ENCODE peak calls at places on chromosomes 7 and 10, in ten cellular contexts. One of them, this sample, is unnamed.
A peak's percentile ranks its signal among the peaks of the same experiment; 100 is the strongest.

GRCh38 chr10:13528875-13529713 is at the start of gene BEND7:
- DNase-seq in posterior cingulate gyrus: no peak
- DNase-seq in NCI-H2081: no peak
- DNase-seq in ELR: peak; percentile 50
- DNase-seq in nucleus accumbens: no peak
- DNase-seq in cerebellar cortex: peak; percentile 14
- DNase-seq in ELF-1: no peak
- DNase-seq in NCI-H774: peak; percentile 6
- DNase-seq in NCI-H446 treated with DMSO at 0.1 percent for 48 hours: no peak
- DNase-seq in Right ventricle myocardium inferior: no peak
- DNase-seq in this sample: no peak

GRCh38 chr7:38141187-38141586 is 36.9 kb upstream of the STARD3NL start:
- DNase-seq in posterior cingulate gyrus: no peak
- DNase-seq in NCI-H2081: no peak
- DNase-seq in ELR: no peak
- DNase-seq in nucleus accumbens: no peak
- DNase-seq in cerebellar cortex: no peak
- DNase-seq in ELF-1: no peak
- DNase-seq in NCI-H774: no peak
- DNase-seq in NCI-H446 treated with DMSO at 0.1 percent for 48 hours: no peak
- DNase-seq in Right ventricle myocardium inferior: no peak
- DNase-seq in this sample: no peak

GRCh38 chr10:3805791-3806381 is 20.9 kb upstream of the KLF6 start:
- DNase-seq in posterior cingulate gyrus: no peak
- DNase-seq in NCI-H2081: peak; percentile 9
- DNase-seq in ELR: peak; percentile 94
- DNase-seq in nucleus accumbens: no peak
- DNase-seq in cerebellar cortex: no peak
- DNase-seq in ELF-1: peak; percentile 86
- DNase-seq in NCI-H774: peak; percentile 40
- DNase-seq in NCI-H446 treated with DMSO at 0.1 percent for 48 hours: peak; percentile 32
- DNase-seq in Right ventricle myocardium inferior: no peak
- DNase-seq in this sample: peak; percentile 55

GRCh38 chr7:150695654-150696053 is 10.1 kb downstream of the GIMAP2 start:
- DNase-seq in posterior cingulate gyrus: no peak
- DNase-seq in NCI-H2081: no peak
- DNase-seq in ELR: no peak
- DNase-seq in nucleus accumbens: no peak
- DNase-seq in cerebellar cortex: no peak
- DNase-seq in ELF-1: no peak
- DNase-seq in NCI-H774: no peak
- DNase-seq in NCI-H446 treated with DMSO at 0.1 percent for 48 hours: no peak
- DNase-seq in Right ventricle myocardium inferior: no peak
- DNase-seq in this sample: no peak

GRCh38 chr10:104197364-104197763 is 34.8 kb downstream of the CFAP43 start:
- DNase-seq in posterior cingulate gyrus: no peak
- DNase-seq in NCI-H2081: peak; percentile 4
- DNase-seq in ELR: peak; percentile 34
- DNase-seq in nucleus accumbens: no peak
- DNase-seq in cerebellar cortex: no peak
- DNase-seq in ELF-1: no peak
- DNase-seq in NCI-H774: peak; percentile 60
- DNase-seq in NCI-H446 treated with DMSO at 0.1 percent for 48 hours: no peak
- DNase-seq in Right ventricle myocardium inferior: no peak
- DNase-seq in this sample: no peak

GRCh38 chr10:111874586-111874985 is 309.0 kb downstream of the GPAM start:
- DNase-seq in posterior cingulate gyrus: no peak
- DNase-seq in NCI-H2081: no peak
- DNase-seq in ELR: no peak
- DNase-seq in nucleus accumbens: no peak
- DNase-seq in cerebellar cortex: no peak
- DNase-seq in ELF-1: no peak
- DNase-seq in NCI-H774: no peak
- DNase-seq in NCI-H446 treated with DMSO at 0.1 percent for 48 hours: peak; percentile 7
- DNase-seq in Right ventricle myocardium inferior: no peak
- DNase-seq in this sample: no peak

GRCh38 chr7:25545125-25546008 is 317.1 kb upstream of the NPVF start:
- DNase-seq in posterior cingulate gyrus: no peak
- DNase-seq in NCI-H2081: no peak
- DNase-seq in ELR: no peak
- DNase-seq in nucleus accumbens: no peak
- DNase-seq in cerebellar cortex: no peak
- DNase-seq in ELF-1: peak; percentile 19
- DNase-seq in NCI-H774: no peak
- DNase-seq in NCI-H446 treated with DMSO at 0.1 percent for 48 hours: no peak
- DNase-seq in Right ventricle myocardium inferior: no peak
- DNase-seq in this sample: no peak

GRCh38 chr7:100720645-100721504 is 607 bp downstream of the EPO start:
- DNase-seq in posterior cingulate gyrus: no peak
- DNase-seq in NCI-H2081: no peak
- DNase-seq in ELR: no peak
- DNase-seq in nucleus accumbens: no peak
- DNase-seq in cerebellar cortex: no peak
- DNase-seq in ELF-1: peak; percentile 14
- DNase-seq in NCI-H774: no peak
- DNase-seq in NCI-H446 treated with DMSO at 0.1 percent for 48 hours: no peak
- DNase-seq in Right ventricle myocardium inferior: no peak
- DNase-seq in this sample: no peak

GRCh38 chr10:71902351-71902750 is 51.3 kb upstream of the PSAP start:
- DNase-seq in posterior cingulate gyrus: peak; percentile 41
- DNase-seq in NCI-H2081: no peak
- DNase-seq in ELR: no peak
- DNase-seq in nucleus accumbens: no peak
- DNase-seq in cerebellar cortex: no peak
- DNase-seq in ELF-1: no peak
- DNase-seq in NCI-H774: no peak
- DNase-seq in NCI-H446 treated with DMSO at 0.1 percent for 48 hours: no peak
- DNase-seq in Right ventricle myocardium inferior: no peak
- DNase-seq in this sample: no peak

GRCh38 chr10:46216836-46217748 is 69.7 kb upstream of the ANTXRL start:
- DNase-seq in posterior cingulate gyrus: no peak
- DNase-seq in NCI-H2081: no peak
- DNase-seq in ELR: peak; percentile 20
- DNase-seq in nucleus accumbens: no peak
- DNase-seq in cerebellar cortex: no peak
- DNase-seq in ELF-1: no peak
- DNase-seq in NCI-H774: no peak
- DNase-seq in NCI-H446 treated with DMSO at 0.1 percent for 48 hours: no peak
- DNase-seq in Right ventricle myocardium inferior: no peak
- DNase-seq in this sample: no peak

GRCh38 chr10:56449770-56450169 is 88.7 kb upstream of the ZWINT start:
- DNase-seq in posterior cingulate gyrus: no peak
- DNase-seq in NCI-H2081: no peak
- DNase-seq in ELR: peak; percentile 2
- DNase-seq in nucleus accumbens: no peak
- DNase-seq in cerebellar cortex: no peak
- DNase-seq in ELF-1: no peak
- DNase-seq in NCI-H774: no peak
- DNase-seq in NCI-H446 treated with DMSO at 0.1 percent for 48 hours: peak; percentile 2
- DNase-seq in Right ventricle myocardium inferior: no peak
- DNase-seq in this sample: no peak

GRCh38 chr7:128381161-128381821 is 19.8 kb upstream of the PRRT4 start:
- DNase-seq in posterior cingulate gyrus: peak; percentile 66
- DNase-seq in NCI-H2081: no peak
- DNase-seq in ELR: peak; percentile 31
- DNase-seq in nucleus accumbens: no peak
- DNase-seq in cerebellar cortex: peak; percentile 31
- DNase-seq in ELF-1: peak; percentile 79
- DNase-seq in NCI-H774: no peak
- DNase-seq in NCI-H446 treated with DMSO at 0.1 percent for 48 hours: no peak
- DNase-seq in Right ventricle myocardium inferior: no peak
- DNase-seq in this sample: no peak

This sample was measured in ascending aorta.